ENCODE peak calls at places on chromosomes 4 and X, in four cellular contexts. J, L, P and V are unnamed samples.

GRCh38 chrX:109036624-109037023 is 300.3 kb upstream of the IRS4 start:
- DNase-seq in J (no peak), L (no peak), P (no peak), V (peak; percentile 42)

GRCh38 chr4:180407273-180407885 is 1835.8 kb upstream of the TENM3 start:
- DNase-seq in J (no peak), L (no peak), P (no peak), V (no peak)

GRCh38 chrX:135923353-135923752 is 29.8 kb downstream of the SAGE1 start:
- DNase-seq in J (peak; percentile 3), L (peak; percentile 31), P (no peak), V (no peak)

GRCh38 chrX:10032147-10032546 is 65.0 kb downstream of the CLDN34 start:
- DNase-seq in J (no peak), L (no peak), P (no peak), V (no peak)

GRCh38 chr4:99104153-99104552 is 15.6 kb upstream of the ADH5 start:
- DNase-seq in J (peak; percentile 10), L (no peak), P (no peak), V (peak; percentile 22)

GRCh38 chr4:78691971-78692814 is 84.0 kb upstream of the BMP2K start:
- DNase-seq in J (peak; percentile 93), L (no peak), P (no peak), V (peak; percentile 79)

GRCh38 chr4:113499696-113500095 is 261.8 kb downstream of the CAMK2D start:
- DNase-seq in J (no peak), L (no peak), P (no peak), V (no peak)

GRCh38 chrX:18624599-18624998 is 47.3 kb downstream of the RS1 start:
- DNase-seq in J (no peak), L (no peak), P (no peak), V (no peak)

GRCh38 chrX:123436512-123436911 is 252.4 kb downstream of the GRIA3 start:
- DNase-seq in J (no peak), L (no peak), P (no peak), V (no peak)

GRCh38 chr4:38868055-38868965 is 704 bp downstream of the FAM114A1 start:
- DNase-seq in J (peak; percentile 65), L (peak; percentile 38), P (peak; percentile 9), V (no peak)

GRCh38 chrX:3545901-3546300 is 167.5 kb downstream of the PRKX start:
- DNase-seq in J (no peak), L (no peak), P (no peak), V (no peak)

GRCh38 chrX:39896951-39897740 is 200.6 kb downstream of the BCOR start:
- DNase-seq in J (peak; percentile 90), L (peak; percentile 82), P (peak; percentile 31), V (peak; percentile 74)

GRCh38 chr4:186723207-186724047 is at the start of gene FAT1:
- DNase-seq in J (peak; percentile 87), L (peak; percentile 56), P (peak; percentile 84), V (peak; percentile 53)

GRCh38 chr4:48388504-48389154 is 47.3 kb downstream of the SLAIN2 start:
- DNase-seq in J (peak; percentile 33), L (no peak), P (no peak), V (peak; percentile 35)

GRCh38 chr4:126271266-126271665 is 956.5 kb downstream of the FAT4 start:
- DNase-seq in J (peak; percentile 4), L (no peak), P (no peak), V (peak; percentile 97)

GRCh38 chr4:19850909-19851308 is 400.8 kb upstream of the SLIT2 start:
- DNase-seq in J (peak; percentile 46), L (no peak), P (no peak), V (no peak)

GRCh38 chrX:41481264-41482109 is 34.3 kb downstream of the NYX start:
- DNase-seq in J (peak; percentile 60), L (peak; percentile 76), P (no peak), V (no peak)

GRCh38 chr4:74623041-74623440 is 171.3 kb downstream of the BTC start:
- DNase-seq in J (peak; percentile 71), L (no peak), P (peak; percentile 8), V (peak; percentile 73)

GRCh38 chrX:108511721-108512120 is 72.1 kb downstream of the COL4A5 start:
- DNase-seq in J (no peak), L (no peak), P (no peak), V (no peak)

GRCh38 chr4:71540749-71541269 is 202.0 kb downstream of the SLC4A4 start:
- DNase-seq in J (peak; percentile 57), L (no peak), P (no peak), V (peak; percentile 42)

GRCh38 chrX:20412871-20413486 is 146.3 kb upstream of the RPS6KA3 start:
- DNase-seq in J (no peak), L (no peak), P (no peak), V (no peak)

GRCh38 chr4:84678976-84679744 is 96.2 kb downstream of the CDS1 start:
- DNase-seq in J (peak; percentile 16), L (no peak), P (no peak), V (no peak)

GRCh38 chr4:93029774-93030173 is 726.0 kb downstream of the GRID2 start:
- DNase-seq in J (no peak), L (no peak), P (no peak), V (no peak)

GRCh38 chr4:67934628-67935027 is 28.7 kb downstream of the TMPRSS11A start:
- DNase-seq in J (no peak), L (no peak), P (no peak), V (no peak)

GRCh38 chr4:147965056-147965455 is 233.2 kb downstream of the ARHGAP10 start:
- DNase-seq in J (no peak), L (no peak), P (no peak), V (no peak)

GRCh38 chr4:145782756-145783155 is 102.8 kb downstream of the C4orf51 start:
- DNase-seq in J (no peak), L (no peak), P (no peak), V (no peak)

GRCh38 chrX:70694339-70695122 is 214.0 kb downstream of the TEX11 start:
- DNase-seq in J (no peak), L (no peak), P (no peak), V (no peak)

GRCh38 chr4:31964691-31965090 is 1244.5 kb downstream of the PCDH7 start:
- DNase-seq in J (no peak), L (no peak), P (no peak), V (no peak)

GRCh38 chr4:11505225-11505971 is 76.7 kb upstream of the HS3ST1 start:
- DNase-seq in J (no peak), L (no peak), P (no peak), V (no peak)

GRCh38 chr4:109432676-109433075 is 939 bp upstream of the SEC24B start:
- DNase-seq in J (peak; percentile 64), L (no peak), P (no peak), V (peak; percentile 56)

GRCh38 chr4:56048621-56049427 is 100.1 kb downstream of the CEP135 start:
- DNase-seq in J (peak; percentile 82), L (peak; percentile 56), P (peak; percentile 73), V (peak; percentile 66)

GRCh38 chrX:46547857-46548256 is 2.6 kb upstream of the ZNF674 start:
- DNase-seq in J (peak; percentile 63), L (no peak), P (no peak), V (peak; percentile 88)

GRCh38 chrX:154541896-154542722 is 4.5 kb downstream of the G6PD start:
- DNase-seq in J (peak; percentile 63), L (no peak), P (no peak), V (no peak)

GRCh38 chrX:13855689-13856425 is 39.0 kb upstream of the GPM6B start:
- DNase-seq in J (no peak), L (no peak), P (no peak), V (no peak)

GRCh38 chr4:146059153-146059552 is 116.4 kb upstream of the LSM6 start:
- DNase-seq in J (no peak), L (no peak), P (no peak), V (no peak)

GRCh38 chr4:184459413-184459812 is 14.9 kb downstream of the IRF2 start:
- DNase-seq in J (no peak), L (no peak), P (no peak), V (no peak)

GRCh38 chr4:65791807-65792308 is 121.6 kb upstream of the EPHA5 start:
- DNase-seq in J (peak; percentile 43), L (no peak), P (peak; percentile 6), V (no peak)

GRCh38 chrX:110568396-110568795 is 209.7 kb downstream of the RTL9 start:
- DNase-seq in J (peak; percentile 1), L (no peak), P (no peak), V (no peak)

GRCh38 chrX:154002215-154002719 is 17.4 kb downstream of the IRAK1 start:
- DNase-seq in J (peak; percentile 73), L (no peak), P (no peak), V (no peak)

GRCh38 chrX:120244735-120245498 is 5.7 kb upstream of the ZBTB33 start:
- DNase-seq in J (peak; percentile 92), L (peak; percentile 75), P (peak; percentile 44), V (peak; percentile 62)

DNA sequence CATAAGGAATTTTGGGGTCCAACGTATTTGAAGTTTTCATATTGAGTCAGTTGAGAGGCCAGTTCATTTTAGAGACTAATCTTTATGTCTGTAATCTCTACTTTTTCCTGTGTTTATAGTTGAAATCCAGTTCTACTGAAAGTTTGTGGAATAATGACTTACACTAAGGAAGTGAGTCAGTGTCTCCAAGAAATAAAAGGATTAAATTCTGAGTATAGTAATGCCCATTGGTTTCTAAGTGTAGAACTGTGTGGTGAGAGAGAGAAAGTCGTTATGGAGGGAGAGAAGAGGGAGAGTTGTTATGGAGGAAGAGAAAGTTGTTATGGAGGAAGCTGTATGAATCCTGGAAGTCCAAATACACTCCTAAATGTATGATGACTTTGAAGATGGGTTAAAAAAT is 264.6 kb upstream of the HAND2 start:
- DNase-seq in J (no peak), L (no peak), P (no peak), V (no peak)
- H4K8ac ChIP-seq in J (no peak overlapping the region), L (no peak overlapping the region), P (no peak overlapping the region), V (no peak overlapping the region)

GRCh38 chr4:123836919-123837605 is 440.5 kb downstream of the SPRY1 start:
- DNase-seq in J (no peak), L (no peak), P (no peak), V (no peak)
- H4K8ac ChIP-seq in J (no peak overlapping the region), L (no peak overlapping the region), P (no peak overlapping the region), V (no peak overlapping the region)

GRCh38 chr4:140082399-140082758 is 71.6 kb downstream of the MAML3 start:
- DNase-seq in J (no peak), L (no peak), P (no peak), V (no peak)

GRCh38 chr4:140084426-140084825 is 69.6 kb downstream of the MAML3 start:
- DNase-seq in J (no peak), L (no peak), P (no peak), V (no peak)

GRCh38 chr4:140083320-140083719 is 70.7 kb downstream of the MAML3 start:
- DNase-seq in J (no peak), L (no peak), P (no peak), V (peak; percentile 72)

GRCh38 chr4:140085924-140086323 is 68.1 kb downstream of the MAML3 start:
- DNase-seq in J (no peak), L (no peak), P (no peak), V (no peak)

GRCh38 chr4:140085062-140085622 is 68.8 kb downstream of the MAML3 start:
- DNase-seq in J (peak; percentile 74), L (no peak), P (no peak), V (peak; percentile 66)
- H4K8ac ChIP-seq in J (peak overlapping the region; percentile 65), L (no peak overlapping the region), P (no peak overlapping the region), V (no peak overlapping the region)

GRCh38 chr4:53490965-53491622 is 100.2 kb downstream of the LNX1 start:
- DNase-seq in J (peak; percentile 61), L (no peak), P (no peak), V (peak; percentile 82)
- H4K8ac ChIP-seq in J (no peak overlapping the region), L (no peak overlapping the region), P (no peak overlapping the region), V (no peak overlapping the region)